ENCODE peak calls at places on chromosome 12, in five cellular contexts. H is SJSA1, A is NCI-H2029, Y is nucleus accumbens, N is HuH-7. T is an unnamed sample.

GRCh38 chr12:46443594-46444263 is 71.2 kb upstream of the SLC38A2 start:
- DNase-seq in H (no peak), N (no peak), Y (no peak), A (no peak), T (no peak)

GRCh38 chr12:62098131-62098530 is 162.1 kb upstream of the USP15 start:
- DNase-seq in H (no peak), Y (no peak), N (no peak), A (no peak), T (no peak)

GRCh38 chr12:116759783-116760581 is 21.9 kb downstream of the RNFT2 start:
- DNase-seq in A (no peak), N (no peak), H (no peak), Y (no peak), T (no peak)

GRCh38 chr12:1697253-1697652 is 6.4 kb downstream of the ADIPOR2 start:
- DNase-seq in H (no peak), Y (no peak), N (no peak), A (no peak), T (no peak)

GRCh38 chr12:58416211-58416610 is 474.8 kb downstream of the ATP23 start:
- DNase-seq in Y (no peak), A (no peak), N (no peak), H (peak; percentile 54), T (peak; percentile 76)

GRCh38 chr12:38589310-38589632 is 272.7 kb downstream of the ALG10B start:
- DNase-seq in N (no peak), H (no peak), A (no peak), Y (no peak), T (no peak)

GRCh38 chr12:121762269-121762668 is 31.2 kb downstream of the RHOF start:
- DNase-seq in Y (no peak), H (no peak), N (no peak), A (no peak), T (peak; percentile 57)

GRCh38 chr12:19499030-19499429 is 59.7 kb downstream of the AEBP2 start:
- DNase-seq in N (no peak), A (no peak), H (no peak), Y (no peak), T (no peak)

GRCh38 chr12:113470871-113471618 is 626 bp downstream of the LHX5 start:
- DNase-seq in N (no peak), A (no peak), H (no peak), Y (no peak), T (no peak)

T was measured in fibroblast of lung.